ENCODE peak calls at places on chromosomes 16 and 17, in nine cellular contexts. One of them, this sample, is unnamed.

GRCh38 chr17:10649602-10650001 is 7.5 kb downstream of the MYH3 start:
- DNase-seq in stimulated activated CD4-positive, alpha-beta T cell treated with anti-CD3 and anti-CD28 coated beads, Interleukin-2, amount 100 ng/mL, for 48 hours: no peak
- DNase-seq in ELF-1: no peak
- DNase-seq in non-pigmented ciliary epithelial cell: no peak
- DNase-seq in Peyer's patch: no peak
- DNase-seq in heart right ventricle: no peak
- DNase-seq in HFFc6: no peak
- DNase-seq in ELR: no peak
- DNase-seq in left colon: no peak
- DNase-seq in this sample: no peak

GRCh38 chr17:50556803-50557202 is 3.7 kb upstream of the CACNA1G start:
- DNase-seq in non-pigmented ciliary epithelial cell: no peak
- DNase-seq in HFFc6: no peak
- DNase-seq in left colon: no peak
- DNase-seq in ELR: no peak
- DNase-seq in heart right ventricle: peak; percentile 34
- DNase-seq in ELF-1: no peak
- DNase-seq in stimulated activated CD4-positive, alpha-beta T cell treated with anti-CD3 and anti-CD28 coated beads, Interleukin-2, amount 100 ng/mL, for 48 hours: no peak
- DNase-seq in Peyer's patch: no peak
- DNase-seq in this sample: no peak

GRCh38 chr16:53913082-53913870 is 209.3 kb downstream of the FTO start:
- DNase-seq in non-pigmented ciliary epithelial cell: peak; percentile 64
- DNase-seq in Peyer's patch: no peak
- DNase-seq in heart right ventricle: no peak
- DNase-seq in HFFc6: peak; percentile 80
- DNase-seq in left colon: no peak
- DNase-seq in stimulated activated CD4-positive, alpha-beta T cell treated with anti-CD3 and anti-CD28 coated beads, Interleukin-2, amount 100 ng/mL, for 48 hours: no peak
- DNase-seq in ELR: peak; percentile 69
- DNase-seq in ELF-1: no peak
- DNase-seq in this sample: no peak

GRCh38 chr17:45677770-45678169 is 106.3 kb upstream of the CRHR1 start:
- DNase-seq in ELF-1: no peak
- DNase-seq in Peyer's patch: no peak
- DNase-seq in non-pigmented ciliary epithelial cell: no peak
- DNase-seq in heart right ventricle: no peak
- DNase-seq in HFFc6: peak; percentile 22
- DNase-seq in ELR: peak; percentile 28
- DNase-seq in stimulated activated CD4-positive, alpha-beta T cell treated with anti-CD3 and anti-CD28 coated beads, Interleukin-2, amount 100 ng/mL, for 48 hours: no peak
- DNase-seq in left colon: no peak
- DNase-seq in this sample: no peak

GRCh38 chr16:20620003-20620402 is 43.8 kb upstream of the ACSM2B start:
- DNase-seq in heart right ventricle: no peak
- DNase-seq in ELF-1: no peak
- DNase-seq in HFFc6: no peak
- DNase-seq in non-pigmented ciliary epithelial cell: no peak
- DNase-seq in ELR: no peak
- DNase-seq in stimulated activated CD4-positive, alpha-beta T cell treated with anti-CD3 and anti-CD28 coated beads, Interleukin-2, amount 100 ng/mL, for 48 hours: no peak
- DNase-seq in left colon: no peak
- DNase-seq in Peyer's patch: no peak
- DNase-seq in this sample: no peak

GRCh38 chr16:51731160-51731559 is 580.1 kb upstream of the SALL1 start:
- DNase-seq in left colon: no peak
- DNase-seq in HFFc6: no peak
- DNase-seq in Peyer's patch: no peak
- DNase-seq in stimulated activated CD4-positive, alpha-beta T cell treated with anti-CD3 and anti-CD28 coated beads, Interleukin-2, amount 100 ng/mL, for 48 hours: no peak
- DNase-seq in heart right ventricle: no peak
- DNase-seq in non-pigmented ciliary epithelial cell: no peak
- DNase-seq in ELR: no peak
- DNase-seq in ELF-1: peak; percentile 7
- DNase-seq in this sample: no peak

GRCh38 chr16:58451945-58452401 is 48.0 kb upstream of the NDRG4 start:
- DNase-seq in left colon: no peak
- DNase-seq in heart right ventricle: no peak
- DNase-seq in ELR: peak; percentile 63
- DNase-seq in Peyer's patch: no peak
- DNase-seq in non-pigmented ciliary epithelial cell: peak; percentile 10
- DNase-seq in HFFc6: peak; percentile 65
- DNase-seq in stimulated activated CD4-positive, alpha-beta T cell treated with anti-CD3 and anti-CD28 coated beads, Interleukin-2, amount 100 ng/mL, for 48 hours: no peak
- DNase-seq in ELF-1: no peak
- DNase-seq in this sample: no peak

GRCh38 chr16:69626256-69626655 is 60.5 kb downstream of the NFAT5 start:
- DNase-seq in stimulated activated CD4-positive, alpha-beta T cell treated with anti-CD3 and anti-CD28 coated beads, Interleukin-2, amount 100 ng/mL, for 48 hours: no peak
- DNase-seq in left colon: no peak
- DNase-seq in non-pigmented ciliary epithelial cell: no peak
- DNase-seq in ELF-1: no peak
- DNase-seq in HFFc6: no peak
- DNase-seq in heart right ventricle: no peak
- DNase-seq in Peyer's patch: no peak
- DNase-seq in ELR: peak; percentile 36
- DNase-seq in this sample: no peak

GRCh38 chr17:2279707-2280106 is 23.9 kb downstream of the SMG6 start:
- DNase-seq in non-pigmented ciliary epithelial cell: no peak
- DNase-seq in Peyer's patch: no peak
- DNase-seq in heart right ventricle: no peak
- DNase-seq in ELR: no peak
- DNase-seq in ELF-1: no peak
- DNase-seq in stimulated activated CD4-positive, alpha-beta T cell treated with anti-CD3 and anti-CD28 coated beads, Interleukin-2, amount 100 ng/mL, for 48 hours: no peak
- DNase-seq in HFFc6: no peak
- DNase-seq in left colon: no peak
- DNase-seq in this sample: no peak

GRCh38 chr17:6498798-6499540 is 54.7 kb downstream of the PIMREG start:
- DNase-seq in heart right ventricle: no peak
- DNase-seq in ELR: no peak
- DNase-seq in stimulated activated CD4-positive, alpha-beta T cell treated with anti-CD3 and anti-CD28 coated beads, Interleukin-2, amount 100 ng/mL, for 48 hours: no peak
- DNase-seq in non-pigmented ciliary epithelial cell: no peak
- DNase-seq in Peyer's patch: no peak
- DNase-seq in HFFc6: no peak
- DNase-seq in ELF-1: no peak
- DNase-seq in left colon: no peak
- DNase-seq in this sample: peak; percentile 40

GRCh38 chr16:66337434-66338188 is 28.9 kb upstream of the CDH5 start:
- DNase-seq in Peyer's patch: no peak
- DNase-seq in ELR: no peak
- DNase-seq in ELF-1: no peak
- DNase-seq in heart right ventricle: no peak
- DNase-seq in HFFc6: no peak
- DNase-seq in non-pigmented ciliary epithelial cell: no peak
- DNase-seq in stimulated activated CD4-positive, alpha-beta T cell treated with anti-CD3 and anti-CD28 coated beads, Interleukin-2, amount 100 ng/mL, for 48 hours: no peak
- DNase-seq in left colon: peak; percentile 28
- DNase-seq in this sample: peak; percentile 15

GRCh38 chr16:90018297-90019200 is 707 bp downstream of the DBNDD1 start:
- DNase-seq in Peyer's patch: peak; percentile 62
- DNase-seq in non-pigmented ciliary epithelial cell: no peak
- DNase-seq in left colon: no peak
- DNase-seq in HFFc6: no peak
- DNase-seq in ELF-1: peak; percentile 84
- DNase-seq in heart right ventricle: no peak
- DNase-seq in ELR: no peak
- DNase-seq in stimulated activated CD4-positive, alpha-beta T cell treated with anti-CD3 and anti-CD28 coated beads, Interleukin-2, amount 100 ng/mL, for 48 hours: no peak
- DNase-seq in this sample: no peak

GRCh38 chr17:81537343-81537855 is 9.2 kb downstream of the FSCN2 start:
- DNase-seq in ELF-1: peak; percentile 70
- DNase-seq in HFFc6: no peak
- DNase-seq in left colon: peak; percentile 73
- DNase-seq in stimulated activated CD4-positive, alpha-beta T cell treated with anti-CD3 and anti-CD28 coated beads, Interleukin-2, amount 100 ng/mL, for 48 hours: no peak
- DNase-seq in non-pigmented ciliary epithelial cell: no peak
- DNase-seq in Peyer's patch: peak; percentile 77
- DNase-seq in ELR: peak; percentile 46
- DNase-seq in heart right ventricle: no peak
- DNase-seq in this sample: no peak

GRCh38 chr17:43406676-43407645 is 8.2 kb downstream of the ARL4D start:
- DNase-seq in left colon: no peak
- DNase-seq in ELF-1: peak; percentile 49
- DNase-seq in HFFc6: peak; percentile 69
- DNase-seq in heart right ventricle: no peak
- DNase-seq in non-pigmented ciliary epithelial cell: no peak
- DNase-seq in stimulated activated CD4-positive, alpha-beta T cell treated with anti-CD3 and anti-CD28 coated beads, Interleukin-2, amount 100 ng/mL, for 48 hours: no peak
- DNase-seq in Peyer's patch: peak; percentile 14
- DNase-seq in ELR: peak; percentile 55
- DNase-seq in this sample: no peak

GRCh38 chr16:22395960-22396359 is 21.5 kb upstream of the CDR2 start:
- DNase-seq in non-pigmented ciliary epithelial cell: no peak
- DNase-seq in stimulated activated CD4-positive, alpha-beta T cell treated with anti-CD3 and anti-CD28 coated beads, Interleukin-2, amount 100 ng/mL, for 48 hours: no peak
- DNase-seq in ELR: no peak
- DNase-seq in HFFc6: no peak
- DNase-seq in ELF-1: no peak
- DNase-seq in heart right ventricle: no peak
- DNase-seq in left colon: no peak
- DNase-seq in Peyer's patch: no peak
- DNase-seq in this sample: no peak